ENCODE peak calls at places on chromosomes 5 and 9, in five cellular contexts. H is transverse colon, C is GM06990, V is left ventricle myocardium inferior, P is IMR-90. J is an unnamed sample.

GRCh38 chr5:151905639-151906038 is 19.0 kb downstream of the GLRA1 start:
- DNase-seq in H (no peak), C (no peak), V (no peak), P (no peak), J (no peak)

GRCh38 chr9:86413966-86414880 is 60.0 kb upstream of the TUT7 start:
- DNase-seq in H (no peak), C (no peak), V (no peak), P (peak), J (no peak)

GRCh38 chr5:149128023-149128875 is 13.0 kb upstream of the ABLIM3 start:
- DNase-seq in H (peak), C (no peak), V (no peak), P (peak), J (peak)

GRCh38 chr5:76402251-76402879 is 720 bp upstream of the IQGAP2 start:
- DNase-seq in H (peak), C (peak), V (peak), P (no peak), J (peak)

GRCh38 chr5:177434437-177434836 is 8.0 kb downstream of the GRK6 start:
- DNase-seq in H (no peak), C (no peak), V (no peak), P (no peak), J (no peak)

GRCh38 chr5:34889394-34889793 is 25.9 kb downstream of the RAD1 start:
- DNase-seq in H (no peak), C (no peak), V (no peak), P (no peak), J (no peak)

GRCh38 chr9:99049228-99049627 is 55.7 kb upstream of the TGFBR1 start:
- DNase-seq in H (no peak), C (no peak), V (no peak), P (no peak), J (no peak)

GRCh38 chr9:126832440-126832839 is 27.6 kb downstream of the ZBTB43 start:
- DNase-seq in H (no peak), C (no peak), V (no peak), P (no peak), J (no peak)

GRCh38 chr5:60584304-60584703 is 115.7 kb downstream of the DEPDC1B start:
- DNase-seq in H (no peak), C (no peak), V (no peak), P (no peak), J (no peak)

GRCh38 chr9:106287108-106287631 is 575.8 kb upstream of the ZNF462 start:
- DNase-seq in H (no peak), C (no peak), V (no peak), P (no peak), J (no peak)

GRCh38 chr5:112570708-112571448 is 151.8 kb upstream of the EPB41L4A start:
- DNase-seq in H (no peak), C (no peak), V (no peak), P (no peak), J (no peak)

GRCh38 chr9:15176821-15177220 is 130.2 kb downstream of the TTC39B start:
- DNase-seq in H (no peak), C (no peak), V (no peak), P (no peak), J (no peak)

GRCh38 chr5:16489322-16489791 is 23.8 kb upstream of the ZNF622 start:
- DNase-seq in H (no peak), C (no peak), V (no peak), P (peak), J (peak)

GRCh38 chr9:29006603-29007002 is 1433.3 kb upstream of the C9orf72 start:
- DNase-seq in H (no peak), C (no peak), V (no peak), P (no peak), J (no peak)

GRCh38 chr5:120644516-120644915 is 180.4 kb downstream of the PRR16 start:
- DNase-seq in H (no peak), C (no peak), V (no peak), P (no peak), J (no peak)

GRCh38 chr9:80605129-80605528 is 1033.4 kb downstream of the TLE4 start:
- DNase-seq in H (no peak), C (no peak), V (no peak), P (peak), J (no peak)
- TF ChIP-seq CTCF in H (peak), C (no peak), V (peak), P (peak), J (no peak)

DNA sequence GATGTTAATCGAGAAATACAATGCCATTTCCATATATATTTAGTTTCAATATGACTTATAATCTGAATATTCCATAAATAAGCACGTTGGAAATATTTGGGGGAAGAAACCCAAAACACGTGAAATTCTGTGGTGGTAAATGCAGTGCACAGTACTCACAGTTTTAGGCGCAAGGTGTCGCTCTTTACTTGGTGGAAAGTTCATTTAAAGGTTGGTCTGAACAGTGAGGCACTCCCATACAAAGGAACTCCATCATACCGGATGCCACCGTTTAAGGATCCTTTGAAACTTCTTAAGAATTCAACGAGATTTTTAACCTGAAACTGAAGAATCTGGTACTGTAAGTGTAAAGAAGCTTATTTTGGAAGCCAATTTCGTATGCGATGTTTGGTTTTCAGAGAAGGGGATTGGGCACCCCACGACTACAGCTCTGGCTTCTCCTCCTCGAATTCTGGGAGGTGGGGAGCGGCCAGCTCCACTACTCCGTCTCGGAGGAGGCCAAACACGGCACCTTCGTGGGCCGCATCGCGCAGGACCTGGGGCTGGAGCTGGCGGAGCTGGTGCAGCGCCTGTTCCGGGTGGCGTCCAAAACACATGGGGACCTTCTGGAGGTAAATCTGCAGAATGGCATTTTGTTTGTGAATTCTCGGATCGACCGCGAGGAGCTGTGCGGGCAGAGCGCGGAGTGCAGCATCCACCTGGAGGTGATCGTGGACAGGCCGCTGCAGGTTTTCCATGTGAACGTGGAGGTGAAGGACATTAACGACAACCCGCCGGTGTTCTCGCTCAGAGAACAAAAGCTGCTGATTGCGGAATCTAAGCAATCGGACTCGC is at the start of gene PCDHA11:
- DNase-seq in H (no peak), C (no peak), V (no peak), P (no peak), J (peak)
- TF ChIP-seq CTCF in H (no peak), C (no peak), V (peak), P (no peak), J (no peak)

GRCh38 chr9:133356391-133357091 is at the start of the genes SURF1 and SURF2:
- DNase-seq in H (peak), C (peak), V (peak), P (peak), J (peak)
- TF ChIP-seq CTCF in H (no peak), C (peak), V (no peak), P (no peak), J (no peak)

GRCh38 chr5:94540856-94541494 is 77.4 kb downstream of the KIAA0825 start:
- DNase-seq in H (no peak), C (no peak), V (no peak), P (no peak), J (no peak)
- TF ChIP-seq CTCF in H (no peak), C (no peak), V (no peak), P (no peak), J (no peak)

DNA sequence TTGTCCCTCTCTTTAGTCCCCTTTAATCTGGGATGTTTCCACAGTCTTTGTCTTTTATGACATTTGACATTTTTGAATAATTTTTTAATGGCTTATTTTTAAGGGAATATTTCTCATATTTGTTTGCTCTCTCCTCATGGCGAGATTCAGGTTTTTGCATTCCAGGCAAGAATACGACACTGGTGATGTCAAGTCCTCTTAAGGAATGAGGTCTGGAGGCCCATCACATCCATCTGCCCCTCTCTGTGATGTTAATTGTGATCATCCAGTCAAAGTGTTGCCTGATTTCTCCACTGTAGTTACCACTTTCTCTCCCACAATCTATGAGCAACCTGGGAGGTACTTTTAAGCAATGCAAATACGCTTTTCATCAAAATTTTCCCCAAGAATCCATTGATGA is 193.2 kb downstream of the MAST4 start:
- DNase-seq in H (no peak), C (no peak), V (no peak), P (no peak), J (no peak)
- TF ChIP-seq CTCF in H (no peak), C (no peak), V (no peak), P (no peak), J (no peak)

GRCh38 chr9:124293712-124294504 is 36.2 kb downstream of the NEK6 start:
- DNase-seq in H (no peak), C (no peak), V (no peak), P (no peak), J (no peak)

GRCh38 chr9:124290743-124291554 is 33.2 kb downstream of the NEK6 start:
- DNase-seq in H (no peak), C (peak), V (no peak), P (no peak), J (no peak)

GRCh38 chr9:124290053-124290581 is 32.4 kb downstream of the NEK6 start:
- DNase-seq in H (peak), C (peak), V (no peak), P (no peak), J (no peak)

GRCh38 chr9:124292696-124293593 is 35.2 kb downstream of the NEK6 start:
- DNase-seq in H (no peak), C (no peak), V (no peak), P (no peak), J (no peak)

GRCh38 chr9:124291801-124292396 is 34.1 kb downstream of the NEK6 start:
- DNase-seq in H (peak), C (peak), V (peak), P (no peak), J (no peak)
- TF ChIP-seq CTCF in H (no peak), C (peak), V (no peak), P (peak), J (no peak)

GRCh38 chr5:163459888-163460561 is at the start of gene NUDCD2:
- DNase-seq in H (peak), C (peak), V (peak), P (peak), J (peak)
- TF ChIP-seq CTCF in H (no peak), C (peak), V (peak), P (peak), J (no peak)

GRCh38 chr5:64973226-64973625 is 204.5 kb downstream of the CWC27 start:
- DNase-seq in H (no peak), C (no peak), V (no peak), P (no peak), J (no peak)

GRCh38 chr5:64972591-64972990 is 203.9 kb downstream of the CWC27 start:
- DNase-seq in H (no peak), C (no peak), V (no peak), P (peak), J (no peak)

GRCh38 chr5:64971990-64972389 is 203.3 kb downstream of the CWC27 start:
- DNase-seq in H (no peak), C (no peak), V (no peak), P (no peak), J (no peak)

DNA sequence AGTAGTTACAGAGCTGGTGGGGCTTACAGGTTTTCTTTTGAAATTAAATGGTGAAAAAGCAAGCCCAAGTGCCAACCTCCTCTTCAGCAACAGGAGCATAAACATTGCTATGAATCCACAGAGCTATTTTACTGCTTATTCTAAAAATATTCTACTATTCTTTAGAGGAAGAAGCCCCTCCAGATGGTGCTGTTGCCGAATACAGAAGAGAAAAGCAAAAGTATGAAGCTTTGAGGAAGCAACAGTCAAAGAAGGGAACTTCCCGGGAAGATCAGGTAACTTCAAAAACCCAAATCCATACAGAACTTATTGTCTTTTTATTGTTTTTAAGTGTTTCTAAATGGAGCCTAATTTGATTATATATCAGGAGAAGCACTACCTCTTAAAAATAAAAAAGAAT is 202.8 kb downstream of the CWC27 start:
- DNase-seq in H (no peak), C (no peak), V (no peak), P (peak), J (no peak)
- TF ChIP-seq CTCF in H (no peak), C (no peak), V (peak), P (peak), J (no peak)